ENCODE peak calls at places on chromosomes 16 and 17, in eight cellular contexts. One of them, this sample, is unnamed.
A peak's percentile ranks its signal among the peaks of the same experiment; 100 is the strongest.

GRCh38 chr17:55674107-55674506 is 48.6 kb downstream of the TMEM100 start:
- DNase-seq in stomach: no peak
- DNase-seq in transverse colon: no peak
- DNase-seq in SK-N-SH: no peak
- DNase-seq in sigmoid colon: no peak
- DNase-seq in endothelial cell of umbilical vein: no peak
- DNase-seq in K562: no peak
- DNase-seq in suprapubic skin: no peak
- DNase-seq in this sample: no peak

GRCh38 chr17:69818467-69818866 is 256.6 kb upstream of the KCNJ16 start:
- DNase-seq in K562: no peak
- DNase-seq in transverse colon: no peak
- DNase-seq in endothelial cell of umbilical vein: no peak
- DNase-seq in sigmoid colon: no peak
- DNase-seq in suprapubic skin: no peak
- DNase-seq in SK-N-SH: no peak
- DNase-seq in stomach: no peak
- DNase-seq in this sample: no peak

GRCh38 chr16:8864480-8864879 is 4.3 kb downstream of the CARHSP1 start:
- DNase-seq in transverse colon: no peak
- DNase-seq in SK-N-SH: no peak
- DNase-seq in stomach: no peak
- DNase-seq in sigmoid colon: no peak
- DNase-seq in endothelial cell of umbilical vein: no peak
- DNase-seq in K562: no peak
- DNase-seq in suprapubic skin: no peak
- DNase-seq in this sample: no peak

GRCh38 chr16:2515180-2515803 is 1.5 kb downstream of the ATP6V0C start:
- DNase-seq in endothelial cell of umbilical vein: no peak
- DNase-seq in transverse colon: no peak
- DNase-seq in stomach: peak; percentile 55
- DNase-seq in K562: no peak
- DNase-seq in suprapubic skin: peak; percentile 70
- DNase-seq in SK-N-SH: no peak
- DNase-seq in sigmoid colon: no peak
- DNase-seq in this sample: no peak

GRCh38 chr16:29844575-29845331 is 18.3 kb downstream of the CDIPT start:
- DNase-seq in transverse colon: no peak
- DNase-seq in SK-N-SH: no peak
- DNase-seq in endothelial cell of umbilical vein: no peak
- DNase-seq in sigmoid colon: peak; percentile 85
- DNase-seq in suprapubic skin: no peak
- DNase-seq in stomach: no peak
- DNase-seq in K562: no peak
- DNase-seq in this sample: no peak

GRCh38 chr17:43953746-43954145 is at the start of gene PYY:
- DNase-seq in transverse colon: no peak
- DNase-seq in endothelial cell of umbilical vein: no peak
- DNase-seq in sigmoid colon: no peak
- DNase-seq in stomach: no peak
- DNase-seq in suprapubic skin: no peak
- DNase-seq in SK-N-SH: no peak
- DNase-seq in K562: no peak
- DNase-seq in this sample: no peak

GRCh38 chr17:17352836-17353624 is 49.9 kb downstream of the NT5M start:
- DNase-seq in stomach: no peak
- DNase-seq in suprapubic skin: no peak
- DNase-seq in SK-N-SH: peak; percentile 39
- DNase-seq in endothelial cell of umbilical vein: no peak
- DNase-seq in K562: no peak
- DNase-seq in sigmoid colon: no peak
- DNase-seq in transverse colon: no peak
- DNase-seq in this sample: peak; percentile 19

GRCh38 chr16:85553436-85554113 is 59.5 kb upstream of the GSE1 start:
- DNase-seq in endothelial cell of umbilical vein: peak; percentile 20
- DNase-seq in sigmoid colon: no peak
- DNase-seq in transverse colon: peak; percentile 70
- DNase-seq in stomach: peak; percentile 79
- DNase-seq in SK-N-SH: no peak
- DNase-seq in K562: no peak
- DNase-seq in suprapubic skin: no peak
- DNase-seq in this sample: no peak

GRCh38 chr16:11167581-11167980 is 88.4 kb downstream of the SOCS1 start:
- DNase-seq in endothelial cell of umbilical vein: no peak
- DNase-seq in suprapubic skin: no peak
- DNase-seq in SK-N-SH: no peak
- DNase-seq in stomach: no peak
- DNase-seq in sigmoid colon: no peak
- DNase-seq in transverse colon: no peak
- DNase-seq in K562: no peak
- DNase-seq in this sample: no peak

GRCh38 chr17:6677158-6677831 is 25.7 kb downstream of the C17orf100 start:
- DNase-seq in SK-N-SH: no peak
- DNase-seq in sigmoid colon: no peak
- DNase-seq in stomach: peak; percentile 29
- DNase-seq in transverse colon: no peak
- DNase-seq in K562: no peak
- DNase-seq in endothelial cell of umbilical vein: no peak
- DNase-seq in suprapubic skin: no peak
- DNase-seq in this sample: no peak

GRCh38 chr17:8080799-8081219 is 6.7 kb downstream of the ALOX12B start:
- DNase-seq in endothelial cell of umbilical vein: no peak
- DNase-seq in suprapubic skin: no peak
- DNase-seq in SK-N-SH: no peak
- DNase-seq in stomach: no peak
- DNase-seq in K562: no peak
- DNase-seq in transverse colon: no peak
- DNase-seq in sigmoid colon: no peak
- DNase-seq in this sample: no peak

GRCh38 chr17:75557852-75558665 is 29.5 kb upstream of the MYO15B start:
- DNase-seq in endothelial cell of umbilical vein: no peak
- DNase-seq in SK-N-SH: no peak
- DNase-seq in stomach: no peak
- DNase-seq in suprapubic skin: peak; percentile 58
- DNase-seq in K562: no peak
- DNase-seq in transverse colon: no peak
- DNase-seq in sigmoid colon: no peak
- DNase-seq in this sample: no peak

GRCh38 chr16:67111951-67112444 is 2.3 kb downstream of the PHAF1 start:
- DNase-seq in SK-N-SH: no peak
- DNase-seq in endothelial cell of umbilical vein: no peak
- DNase-seq in transverse colon: no peak
- DNase-seq in suprapubic skin: no peak
- DNase-seq in K562: no peak
- DNase-seq in sigmoid colon: no peak
- DNase-seq in stomach: no peak
- DNase-seq in this sample: no peak

GRCh38 chr16:67108489-67108888 is 1.3 kb upstream of the PHAF1 start:
- DNase-seq in suprapubic skin: no peak
- DNase-seq in SK-N-SH: no peak
- DNase-seq in endothelial cell of umbilical vein: no peak
- DNase-seq in transverse colon: no peak
- DNase-seq in sigmoid colon: no peak
- DNase-seq in K562: no peak
- DNase-seq in stomach: no peak
- DNase-seq in this sample: no peak

GRCh38 chr16:67109407-67110135 is at the start of gene PHAF1:
- DNase-seq in transverse colon: peak; percentile 97
- DNase-seq in endothelial cell of umbilical vein: peak; percentile 94
- DNase-seq in K562: peak; percentile 100
- DNase-seq in SK-N-SH: peak; percentile 100
- DNase-seq in stomach: peak; percentile 96
- DNase-seq in suprapubic skin: peak; percentile 95
- DNase-seq in sigmoid colon: peak; percentile 95
- DNase-seq in this sample: peak; percentile 89

GRCh38 chr16:67108931-67109406 is 772 bp upstream of the PHAF1 start:
- DNase-seq in sigmoid colon: no peak
- DNase-seq in suprapubic skin: no peak
- DNase-seq in SK-N-SH: no peak
- DNase-seq in transverse colon: no peak
- DNase-seq in stomach: no peak
- DNase-seq in endothelial cell of umbilical vein: no peak
- DNase-seq in K562: no peak
- DNase-seq in this sample: no peak

DNA sequence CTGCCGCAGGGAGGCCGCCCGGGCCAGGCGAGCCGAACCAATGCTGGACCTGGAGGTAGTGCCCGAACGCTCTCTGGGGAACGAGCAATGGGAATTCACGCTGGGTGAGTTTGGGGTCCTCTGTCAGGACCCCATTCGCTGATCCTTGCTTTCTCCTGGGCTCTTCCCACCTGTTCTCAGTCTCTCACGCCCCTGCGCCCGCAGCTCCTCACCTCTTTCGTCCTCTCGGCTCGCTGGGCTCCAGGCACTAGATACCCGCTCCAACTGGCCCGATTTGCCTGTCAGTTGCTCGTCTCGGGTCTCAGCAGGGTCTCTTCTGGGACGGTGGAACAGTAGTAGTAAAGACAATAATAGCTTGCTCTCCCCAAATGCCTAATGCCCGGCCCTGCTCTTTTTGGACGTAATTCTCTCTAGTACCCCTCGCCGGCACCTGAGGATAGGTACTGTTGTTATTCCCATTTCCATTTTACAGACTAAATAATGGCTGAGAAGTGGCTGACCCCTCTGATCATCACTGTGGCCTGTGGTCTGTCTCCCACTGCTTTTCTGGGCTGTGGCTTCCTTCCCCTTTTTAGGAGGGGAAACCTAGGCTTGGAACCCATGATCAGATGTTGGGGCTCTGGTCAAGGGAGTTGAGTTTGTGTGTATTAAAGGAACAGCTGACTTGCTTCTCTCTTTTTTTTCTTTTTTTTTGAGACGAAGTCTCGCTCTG is 551 bp downstream of the PHAF1 start:
- DNase-seq in SK-N-SH: no peak
- DNase-seq in K562: no peak
- DNase-seq in endothelial cell of umbilical vein: no peak
- DNase-seq in suprapubic skin: no peak
- DNase-seq in stomach: no peak
- DNase-seq in transverse colon: no peak
- DNase-seq in sigmoid colon: no peak
- DNase-seq in this sample: no peak
- TF ChIP-seq POLR2AphosphoS5 in SK-N-SH: no peak
- TF ChIP-seq POLR2AphosphoS5 in K562: no peak
- TF ChIP-seq POLR2AphosphoS5 in endothelial cell of umbilical vein: no peak
- TF ChIP-seq POLR2AphosphoS5 in suprapubic skin: no peak
- TF ChIP-seq POLR2AphosphoS5 in stomach: no peak
- TF ChIP-seq POLR2AphosphoS5 in transverse colon: no peak
- TF ChIP-seq POLR2AphosphoS5 in sigmoid colon: no peak
- TF ChIP-seq POLR2AphosphoS5 in this sample: no peak

GRCh38 chr17:72602517-72603345 is 481.9 kb downstream of the SOX9 start:
- DNase-seq in sigmoid colon: no peak
- DNase-seq in transverse colon: peak; percentile 72
- DNase-seq in K562: no peak
- DNase-seq in suprapubic skin: no peak
- DNase-seq in SK-N-SH: no peak
- DNase-seq in stomach: peak; percentile 47
- DNase-seq in endothelial cell of umbilical vein: no peak
- DNase-seq in this sample: no peak

GRCh38 chr17:72604518-72604917 is 483.7 kb downstream of the SOX9 start:
- DNase-seq in suprapubic skin: no peak
- DNase-seq in SK-N-SH: no peak
- DNase-seq in sigmoid colon: no peak
- DNase-seq in endothelial cell of umbilical vein: no peak
- DNase-seq in stomach: no peak
- DNase-seq in K562: no peak
- DNase-seq in transverse colon: no peak
- DNase-seq in this sample: no peak

GRCh38 chr17:72603346-72604242 is 482.8 kb downstream of the SOX9 start:
- DNase-seq in SK-N-SH: no peak
- DNase-seq in sigmoid colon: no peak
- DNase-seq in endothelial cell of umbilical vein: no peak
- DNase-seq in stomach: no peak
- DNase-seq in transverse colon: no peak
- DNase-seq in K562: no peak
- DNase-seq in suprapubic skin: no peak
- DNase-seq in this sample: no peak

GRCh38 chr17:72606656-72607055 is 485.8 kb downstream of the SLC39A11 start:
- DNase-seq in transverse colon: no peak
- DNase-seq in endothelial cell of umbilical vein: no peak
- DNase-seq in SK-N-SH: no peak
- DNase-seq in suprapubic skin: no peak
- DNase-seq in K562: no peak
- DNase-seq in stomach: no peak
- DNase-seq in sigmoid colon: no peak
- DNase-seq in this sample: no peak

GRCh38 chr17:72605543-72605942 is 484.7 kb downstream of the SOX9 start:
- DNase-seq in sigmoid colon: no peak
- DNase-seq in K562: no peak
- DNase-seq in SK-N-SH: no peak
- DNase-seq in suprapubic skin: no peak
- DNase-seq in endothelial cell of umbilical vein: no peak
- DNase-seq in stomach: no peak
- DNase-seq in transverse colon: no peak
- DNase-seq in this sample: no peak
- H3K27ac ChIP-seq in sigmoid colon: no peak overlapping the region
- H3K27ac ChIP-seq in K562: no peak overlapping the region
- H3K27ac ChIP-seq in SK-N-SH: no peak overlapping the region
- H3K27ac ChIP-seq in suprapubic skin: no peak overlapping the region
- H3K27ac ChIP-seq in endothelial cell of umbilical vein: no peak overlapping the region
- H3K27ac ChIP-seq in stomach: no peak overlapping the region
- H3K27ac ChIP-seq in transverse colon: no peak overlapping the region
- H3K27ac ChIP-seq in this sample: no peak overlapping the region

GRCh38 chr16:19479302-19479721 is 42.6 kb downstream of the GDE1 start:
- DNase-seq in sigmoid colon: no peak
- DNase-seq in K562: no peak
- DNase-seq in suprapubic skin: no peak
- DNase-seq in SK-N-SH: no peak
- DNase-seq in stomach: no peak
- DNase-seq in endothelial cell of umbilical vein: no peak
- DNase-seq in transverse colon: no peak
- DNase-seq in this sample: no peak
- TF ChIP-seq POLR2AphosphoS5 in sigmoid colon: no peak
- TF ChIP-seq POLR2AphosphoS5 in K562: no peak
- TF ChIP-seq POLR2AphosphoS5 in suprapubic skin: no peak
- TF ChIP-seq POLR2AphosphoS5 in SK-N-SH: no peak
- TF ChIP-seq POLR2AphosphoS5 in stomach: no peak
- TF ChIP-seq POLR2AphosphoS5 in endothelial cell of umbilical vein: no peak
- TF ChIP-seq POLR2AphosphoS5 in transverse colon: no peak
- TF ChIP-seq POLR2AphosphoS5 in this sample: no peak

DNA sequence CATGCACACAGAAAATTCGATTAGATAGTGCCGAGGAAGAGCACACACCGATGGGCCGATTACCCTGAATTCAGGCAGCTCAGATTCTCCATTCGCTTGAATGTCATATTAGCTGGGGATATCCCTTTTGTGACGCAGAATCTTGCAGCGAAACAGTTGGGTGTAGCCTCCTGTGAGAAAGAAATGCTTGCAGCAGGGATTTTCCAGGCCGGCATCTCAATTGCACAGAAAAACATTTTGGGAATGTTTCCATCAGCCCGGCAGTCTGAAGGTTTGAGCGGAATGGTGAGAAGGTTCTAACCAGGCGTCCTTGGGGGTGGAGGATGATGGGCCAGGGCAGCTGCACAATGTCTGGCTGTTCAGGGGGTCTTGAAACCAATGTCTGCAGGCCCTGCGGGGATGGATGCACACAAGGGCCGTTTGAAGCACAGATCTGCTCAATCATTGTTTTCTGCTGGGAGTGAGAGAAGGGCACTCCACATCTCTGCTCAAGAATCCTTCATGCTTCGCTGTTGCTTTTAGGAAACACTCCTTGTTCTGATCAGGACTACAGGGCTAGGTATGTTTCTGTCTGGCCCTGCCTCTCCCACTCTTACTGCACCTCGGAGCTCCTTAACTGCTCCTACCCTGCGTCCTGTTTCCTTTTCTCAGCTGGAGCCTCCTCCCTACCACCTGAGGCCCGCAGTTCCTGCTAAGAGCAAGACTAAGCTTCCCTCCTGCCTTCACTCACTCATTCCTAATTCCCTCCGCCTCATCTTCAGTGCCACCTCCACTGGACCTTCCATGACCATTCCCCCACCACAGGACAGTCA is 94.6 kb downstream of the CMIP start:
- DNase-seq in stomach: no peak
- DNase-seq in suprapubic skin: no peak
- DNase-seq in endothelial cell of umbilical vein: no peak
- DNase-seq in K562: no peak
- DNase-seq in sigmoid colon: no peak
- DNase-seq in transverse colon: no peak
- DNase-seq in SK-N-SH: peak; percentile 78
- DNase-seq in this sample: no peak
- H3K27ac ChIP-seq in stomach: no peak overlapping the region
- H3K27ac ChIP-seq in suprapubic skin: peak overlapping the region; percentile 20
- H3K27ac ChIP-seq in endothelial cell of umbilical vein: no peak overlapping the region
- H3K27ac ChIP-seq in K562: no peak overlapping the region
- H3K27ac ChIP-seq in sigmoid colon: no peak overlapping the region
- H3K27ac ChIP-seq in transverse colon: no peak overlapping the region
- H3K27ac ChIP-seq in SK-N-SH: no peak overlapping the region
- H3K27ac ChIP-seq in this sample: no peak overlapping the region